ENCODE peak calls at places on chromosomes 5 and 9, in five cellular contexts. N is IMR-90, K is K562, U is HepG2, R is A549. B is an unnamed sample.

GRCh38 chr5:26329562-26330189 is 708.7 kb downstream of the CDH9 start:
- DNase-seq in N (no peak), K (no peak), U (no peak), R (no peak), B (no peak)

GRCh38 chr5:159017787-159018186 is 81.9 kb downstream of the EBF1 start:
- DNase-seq in N (peak; percentile 75), K (peak; percentile 12), U (no peak), R (peak; percentile 24), B (no peak)

GRCh38 chr5:159458217-159458711 is 128.0 kb upstream of the IL12B start:
- DNase-seq in N (no peak), K (no peak), U (no peak), R (no peak), B (peak; percentile 88)

GRCh38 chr5:134077926-134078580 is 36.4 kb upstream of the TCF7 start:
- DNase-seq in N (no peak), K (no peak), U (no peak), R (no peak), B (no peak)

GRCh38 chr5:58071566-58071965 is 388.3 kb downstream of the PLK2 start:
- DNase-seq in N (no peak), K (no peak), U (no peak), R (no peak), B (no peak)

GRCh38 chr9:20782289-20782688 is 98.2 kb downstream of the FOCAD start:
- DNase-seq in N (no peak), K (no peak), U (no peak), R (no peak), B (no peak)

GRCh38 chr5:155655569-155655968 is 642.0 kb downstream of the KIF4B start:
- DNase-seq in N (no peak), K (no peak), U (no peak), R (no peak), B (no peak)

GRCh38 chr5:73818357-73818756 is 192.4 kb downstream of the ARHGEF28 start:
- DNase-seq in N (peak; percentile 90), K (no peak), U (no peak), R (no peak), B (no peak)

GRCh38 chr9:120571443-120572257 is 8.3 kb downstream of the CDK5RAP2 start:
- DNase-seq in N (peak; percentile 85), K (no peak), U (peak; percentile 99), R (no peak), B (no peak)

GRCh38 chr5:95284512-95285405 is at the start of gene MCTP1:
- DNase-seq in N (no peak), K (no peak), U (no peak), R (peak; percentile 19), B (no peak)

GRCh38 chr5:6195711-6196358 is 182.5 kb downstream of the MED10 start:
- DNase-seq in N (no peak), K (no peak), U (no peak), R (no peak), B (no peak)

GRCh38 chr5:95872333-95873268 is 50.1 kb upstream of the GLRX start:
- DNase-seq in N (no peak), K (no peak), U (no peak), R (no peak), B (no peak)

GRCh38 chr5:154134499-154134898 is 56.0 kb upstream of the GALNT10 start:
- DNase-seq in N (no peak), K (no peak), U (no peak), R (no peak), B (no peak)

GRCh38 chr5:160774006-160774405 is 78.0 kb downstream of the ATP10B start:
- DNase-seq in N (no peak), K (no peak), U (no peak), R (no peak), B (no peak)

GRCh38 chr5:60843693-60844428 is at the start of gene ELOVL7:
- DNase-seq in N (peak; percentile 11), K (peak; percentile 87), U (peak; percentile 59), R (peak; percentile 10), B (no peak)

GRCh38 chr5:82931110-82931509 is 146.1 kb downstream of the TMEM167A start:
- DNase-seq in N (peak; percentile 15), K (no peak), U (no peak), R (no peak), B (no peak)

GRCh38 chr9:133632806-133633680 is 3.1 kb upstream of the DBH start:
- DNase-seq in N (no peak), K (no peak), U (no peak), R (no peak), B (no peak)

GRCh38 chr5:111697881-111698757 is 58.9 kb downstream of the NREP start:
- DNase-seq in N (peak; percentile 42), K (no peak), U (no peak), R (no peak), B (no peak)

GRCh38 chr5:149857499-149857898 is 87.1 kb downstream of the PDE6A start:
- DNase-seq in N (no peak), K (no peak), U (no peak), R (no peak), B (no peak)

GRCh38 chr9:114687034-114687433 is 5.0 kb upstream of the TEX48 start:
- DNase-seq in N (peak; percentile 81), K (no peak), U (no peak), R (no peak), B (no peak)

GRCh38 chr9:3746296-3747275 is 220.8 kb upstream of the RFX3 start:
- DNase-seq in N (peak; percentile 89), K (no peak), U (no peak), R (peak; percentile 46), B (no peak)

GRCh38 chr9:33233659-33234335 is 6.2 kb upstream of the SPINK4 start:
- DNase-seq in N (peak; percentile 99), K (no peak), U (no peak), R (peak; percentile 97), B (no peak)

GRCh38 chr5:124704594-124705284 is 41.7 kb downstream of the ZNF608 start:
- DNase-seq in N (no peak), K (no peak), U (peak; percentile 23), R (no peak), B (peak; percentile 76)

GRCh38 chr5:139486201-139486600 is 3.6 kb upstream of the STING1 start:
- DNase-seq in N (no peak), K (peak; percentile 7), U (no peak), R (no peak), B (no peak)

GRCh38 chr5:180600554-180601041 is 9.3 kb upstream of the SCGB3A1 start:
- DNase-seq in N (no peak), K (no peak), U (no peak), R (no peak), B (no peak)

GRCh38 chr9:93168581-93168980 is 15.4 kb upstream of the WNK2 start:
- DNase-seq in N (no peak), K (no peak), U (no peak), R (no peak), B (no peak)

GRCh38 chr5:2755371-2755715 is 3.9 kb upstream of the IRX2 start:
- DNase-seq in N (no peak), K (no peak), U (no peak), R (no peak), B (no peak)

GRCh38 chr5:2756211-2756746 is 4.8 kb upstream of the IRX2 start:
- DNase-seq in N (peak; percentile 9), K (no peak), U (no peak), R (peak; percentile 43), B (no peak)

GRCh38 chr5:2756764-2757163 is 5.3 kb upstream of the IRX2 start:
- DNase-seq in N (no peak), K (no peak), U (no peak), R (no peak), B (no peak)

GRCh38 chr5:2754621-2755370 is 3.3 kb upstream of the IRX2 start:
- DNase-seq in N (no peak), K (no peak), U (no peak), R (no peak), B (no peak)

DNA sequence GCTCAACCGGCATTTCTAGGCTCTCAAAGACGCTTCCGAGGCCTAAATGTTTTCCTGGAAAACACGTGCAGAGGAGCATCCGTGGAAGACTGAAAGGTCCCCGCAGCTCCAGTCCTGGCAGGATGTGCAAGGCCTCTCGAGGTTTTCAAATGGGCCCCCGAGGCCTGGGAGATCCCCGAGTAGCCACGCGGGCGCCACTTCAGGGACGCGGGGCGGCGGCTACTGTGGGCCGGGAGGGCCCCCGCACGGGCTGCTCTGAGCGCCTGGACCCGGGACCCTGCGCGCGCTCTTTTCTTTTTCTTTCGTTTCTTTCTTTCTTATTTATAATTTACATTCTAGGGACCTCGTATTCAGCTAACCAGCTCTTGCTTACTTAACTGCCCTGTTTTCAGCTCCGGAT is 4.3 kb upstream of the IRX2 start:
- DNase-seq in N (no peak), K (no peak), U (no peak), R (no peak), B (no peak)
- H3K4me3 ChIP-seq in N (no peak overlapping the region), K (no peak overlapping the region), U (no peak overlapping the region), R (peak overlapping the region; percentile 50), B (no peak overlapping the region)

GRCh38 chr9:128192601-128193371 is 1.4 kb upstream of the CIZ1 start:
- DNase-seq in N (peak; percentile 60), K (peak; percentile 91), U (no peak), R (peak; percentile 88), B (no peak)
- TF ChIP-seq BHLHE40 in N (no peak), K (peak; percentile 93), U (no peak), R (no peak), B (no peak)

GRCh38 chr9:109856785-109857184 is 76.8 kb downstream of the PALM2AKAP2 start:
- DNase-seq in N (peak; percentile 33), K (peak; percentile 23), U (no peak), R (no peak), B (no peak)

GRCh38 chr9:109861918-109862317 is 81.9 kb downstream of the PALM2AKAP2 start:
- DNase-seq in N (no peak), K (no peak), U (no peak), R (no peak), B (no peak)

GRCh38 chr9:109857337-109857736 is 77.3 kb downstream of the PALM2AKAP2 start:
- DNase-seq in N (peak; percentile 26), K (no peak), U (no peak), R (no peak), B (no peak)

GRCh38 chr9:109861499-109861898 is 81.5 kb downstream of the PALM2AKAP2 start:
- DNase-seq in N (peak; percentile 70), K (no peak), U (no peak), R (no peak), B (no peak)

GRCh38 chr9:109859447-109859846 is 79.4 kb downstream of the PALM2AKAP2 start:
- DNase-seq in N (no peak), K (no peak), U (no peak), R (no peak), B (no peak)
- H3K4me3 ChIP-seq in N (no peak overlapping the region), K (no peak overlapping the region), U (no peak overlapping the region), R (no peak overlapping the region), B (no peak overlapping the region)

DNA sequence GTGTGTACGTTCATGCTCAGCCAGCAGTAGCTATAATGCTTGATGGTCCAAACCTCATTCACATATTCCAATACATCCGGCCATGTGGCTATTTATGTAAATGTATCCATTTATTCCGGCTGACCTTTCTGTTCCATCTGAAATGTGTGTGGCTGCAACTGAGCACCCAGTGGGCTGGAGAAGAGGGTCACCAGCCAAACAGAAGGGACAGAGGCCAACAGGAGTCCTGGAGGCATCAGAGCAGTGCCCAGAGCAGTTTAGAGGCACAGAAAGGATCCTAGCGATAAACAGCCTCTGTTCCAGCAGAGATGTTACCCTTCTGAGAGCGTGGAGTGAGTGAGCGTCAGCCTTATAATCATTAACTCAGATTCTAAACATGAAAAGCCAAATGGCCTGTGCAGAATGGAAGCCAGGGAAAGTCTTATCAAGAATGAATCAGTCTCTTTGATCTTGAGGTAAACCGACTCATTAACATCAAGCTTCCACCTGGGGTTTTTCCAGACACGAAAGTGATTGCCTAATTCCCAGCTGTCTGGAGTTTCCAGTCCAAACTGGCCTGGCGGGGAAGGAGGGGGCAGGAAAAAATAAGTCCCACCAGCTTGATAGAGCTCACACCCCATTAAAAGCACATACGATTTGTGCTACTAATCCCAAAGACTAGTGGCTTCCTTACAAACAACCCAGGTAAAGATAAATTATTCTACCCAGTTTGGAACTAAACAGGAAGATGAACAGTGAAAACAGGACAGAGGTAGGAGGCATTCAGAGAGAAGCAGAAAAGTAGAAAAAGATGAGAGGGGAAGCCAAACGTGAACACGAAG is 55.7 kb downstream of the SUSD1 start:
- DNase-seq in N (peak; percentile 45), K (no peak), U (peak; percentile 99), R (peak; percentile 72), B (no peak)
- TF ChIP-seq BHLHE40 in N (no peak), K (no peak), U (peak; percentile 41), R (no peak), B (no peak)